ENCODE peak calls at places on chromosomes 4 and X, in ten cellular contexts. I is CD8-positive, alpha-beta T cell; U is psoas muscle; S is dorsolateral prefrontal cortex; H is CD4-positive, alpha-beta T cell; E is mesothelial cell of epicardium; Q is heart right ventricle; V is GM20000; P is PC-9; Y is upper lobe of right lung. O is an unnamed sample.

GRCh38 chrX:2134782-2135181 is 366.0 kb downstream of the DHRSX start:
- DNase-seq in I (no peak), U (no peak), S (no peak), H (no peak), E (no peak), Q (no peak), V (no peak), P (no peak), Y (no peak), O (no peak)

GRCh38 chrX:2614911-2615310 is 76.2 kb upstream of the CD99 start:
- DNase-seq in I (no peak), U (no peak), S (no peak), H (no peak), E (no peak), Q (peak; percentile 18), V (no peak), P (no peak), Y (no peak), O (no peak)

GRCh38 chr4:177047070-177047850 is 254.5 kb upstream of the VEGFC start:
- DNase-seq in I (no peak), U (peak; percentile 40), S (peak; percentile 28), H (peak; percentile 7), E (peak; percentile 77), Q (peak; percentile 60), V (peak; percentile 45), P (peak; percentile 54), Y (peak; percentile 67), O (no peak)

GRCh38 chr4:67713531-67714247 is 12.7 kb upstream of the UBA6 start:
- DNase-seq in I (no peak), U (no peak), S (no peak), H (no peak), E (no peak), Q (no peak), V (no peak), P (peak; percentile 26), Y (no peak), O (no peak)

GRCh38 chr4:14529653-14530052 is 472.6 kb upstream of the CPEB2 start:
- DNase-seq in I (no peak), U (no peak), S (no peak), H (no peak), E (no peak), Q (no peak), V (no peak), P (peak; percentile 5), Y (no peak), O (no peak)

GRCh38 chr4:137909910-137910309 is 332.2 kb downstream of the SLC7A11 start:
- DNase-seq in I (no peak), U (no peak), S (no peak), H (no peak), E (peak; percentile 69), Q (no peak), V (no peak), P (no peak), Y (peak; percentile 45), O (no peak)

GRCh38 chr4:168877779-168878491 is 132.1 kb downstream of the CBR4 start:
- DNase-seq in I (no peak), U (peak; percentile 59), S (peak; percentile 50), H (no peak), E (peak; percentile 42), Q (peak; percentile 36), V (peak; percentile 68), P (peak; percentile 49), Y (peak; percentile 86), O (peak; percentile 28)

GRCh38 chr4:147578057-147578476 is 39.1 kb upstream of the TMEM184C start:
- DNase-seq in I (no peak), U (no peak), S (no peak), H (no peak), E (no peak), Q (no peak), V (no peak), P (peak; percentile 87), Y (no peak), O (no peak)

GRCh38 chr4:111400736-111401135 is 744.5 kb upstream of the FAM241A start:
- DNase-seq in I (no peak), U (no peak), S (peak; percentile 5), H (no peak), E (no peak), Q (peak; percentile 46), V (no peak), P (no peak), Y (no peak), O (no peak)

GRCh38 chrX:30615229-30615628 is 37.7 kb upstream of the TASL start:
- DNase-seq in I (no peak), U (no peak), S (no peak), H (no peak), E (no peak), Q (no peak), V (no peak), P (no peak), Y (no peak), O (no peak)

GRCh38 chrX:77894921-77895886 is at the start of gene MAGT1:
- DNase-seq in I (peak; percentile 87), U (peak; percentile 89), S (peak; percentile 84), H (peak; percentile 83), E (peak; percentile 82), Q (peak; percentile 94), V (peak; percentile 77), P (peak; percentile 91), Y (peak; percentile 94), O (peak; percentile 25)

GRCh38 chrX:69896046-69896445 is 153.7 kb downstream of the AWAT2 start:
- DNase-seq in I (no peak), U (no peak), S (no peak), H (no peak), E (no peak), Q (no peak), V (no peak), P (no peak), Y (no peak), O (no peak)

GRCh38 chr4:3248811-3249661 is at the start of gene MSANTD1:
- DNase-seq in I (no peak), U (no peak), S (no peak), H (no peak), E (no peak), Q (no peak), V (no peak), P (no peak), Y (no peak), O (no peak)

GRCh38 chr4:152696764-152697250 is 17.0 kb upstream of the TMEM154 start:
- DNase-seq in I (peak; percentile 50), U (no peak), S (no peak), H (peak; percentile 12), E (no peak), Q (no peak), V (peak; percentile 84), P (peak; percentile 35), Y (no peak), O (no peak)

GRCh38 chr4:8495803-8496202 is 55.2 kb downstream of the TRMT44 start:
- DNase-seq in I (no peak), U (no peak), S (no peak), H (no peak), E (no peak), Q (no peak), V (no peak), P (no peak), Y (no peak), O (no peak)

GRCh38 chr4:31727030-31727429 is 1006.9 kb downstream of the PCDH7 start:
- DNase-seq in I (no peak), U (no peak), S (no peak), H (no peak), E (no peak), Q (no peak), V (no peak), P (no peak), Y (no peak), O (no peak)

GRCh38 chr4:184472540-184473264 is 1.6 kb downstream of the IRF2 start:
- DNase-seq in I (peak; percentile 60), U (peak; percentile 85), S (peak; percentile 58), H (peak; percentile 24), E (peak; percentile 77), Q (peak; percentile 81), V (peak; percentile 79), P (peak; percentile 81), Y (peak; percentile 94), O (no peak)
- TF ChIP-seq CTCF in I (no peak), U (peak; percentile 23), S (no peak), H (no peak), E (no peak), Q (no peak), V (no peak), P (no peak), Y (peak; percentile 21), O (no peak)

GRCh38 chr4:70935038-70935437 is 32.9 kb downstream of the MOB1B start:
- DNase-seq in I (no peak), U (no peak), S (no peak), H (no peak), E (no peak), Q (no peak), V (no peak), P (no peak), Y (no peak), O (no peak)
- TF ChIP-seq CTCF in I (no peak), U (no peak), S (no peak), H (no peak), E (no peak), Q (no peak), V (no peak), P (no peak), Y (no peak), O (no peak)

DNA sequence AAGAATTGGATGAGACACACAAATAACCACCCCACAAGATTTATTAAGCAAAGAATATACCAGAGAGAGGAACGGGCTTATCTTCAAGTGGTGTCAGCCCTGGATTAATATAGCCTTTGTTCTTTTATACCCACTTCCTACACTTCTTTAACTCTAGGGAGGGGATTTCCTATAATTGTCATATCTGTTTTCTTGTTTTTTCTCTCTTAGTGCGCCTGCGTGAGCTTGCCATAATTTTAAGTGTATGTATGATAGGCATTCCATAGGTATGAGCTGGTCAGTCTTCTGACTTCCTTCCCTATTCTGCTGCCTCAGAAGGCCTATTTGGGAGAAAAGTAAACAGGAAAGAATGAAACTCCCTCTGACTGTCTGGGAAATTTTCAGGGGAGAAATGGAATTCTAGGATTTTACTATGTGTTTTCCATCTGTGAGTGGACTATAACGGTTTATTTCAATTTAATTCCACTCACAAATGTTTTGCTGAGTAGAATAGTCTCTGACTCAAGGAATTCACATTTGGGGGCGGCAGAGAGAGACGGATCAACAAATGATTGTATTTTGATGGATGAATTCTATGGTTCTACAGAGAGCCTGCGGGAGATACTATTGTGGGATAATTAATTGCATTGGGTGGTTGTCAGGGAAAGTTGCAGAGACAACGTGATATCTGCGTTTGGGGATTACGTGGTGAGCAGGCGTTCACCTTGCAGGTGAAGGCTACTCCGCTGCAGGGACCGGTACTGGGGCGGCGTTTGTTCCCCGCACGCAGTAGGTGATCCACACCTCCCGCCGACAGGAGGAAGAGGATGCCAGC is 626 bp upstream of the CEP135 start:
- DNase-seq in I (no peak), U (no peak), S (no peak), H (no peak), E (peak; percentile 42), Q (no peak), V (peak; percentile 61), P (peak; percentile 18), Y (no peak), O (no peak)
- TF ChIP-seq CTCF in I (no peak), U (no peak), S (no peak), H (no peak), E (no peak), Q (no peak), V (no peak), P (no peak), Y (no peak), O (no peak)

DNA sequence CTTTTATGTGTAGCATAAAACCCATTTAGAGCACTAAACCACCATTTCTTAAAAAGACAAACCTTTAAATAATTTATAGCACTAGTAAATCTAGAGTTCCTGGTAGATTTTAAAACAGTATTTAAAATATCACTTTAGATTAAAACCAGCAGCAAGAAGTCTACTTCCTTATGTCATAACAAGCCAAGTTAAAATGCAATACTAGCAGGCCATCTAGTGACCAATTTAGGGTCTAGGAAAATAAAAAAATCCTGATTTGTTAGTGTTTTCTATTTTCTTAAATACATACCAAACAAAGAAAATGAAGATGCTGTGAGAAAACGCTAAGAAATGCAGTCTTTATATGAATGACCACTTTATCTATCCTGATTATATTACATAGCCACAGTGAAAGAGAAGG is 53.9 kb downstream of the PAPSS1 start:
- DNase-seq in I (no peak), U (no peak), S (no peak), H (no peak), E (no peak), Q (no peak), V (no peak), P (no peak), Y (no peak), O (no peak)
- TF ChIP-seq CTCF in I (no peak), U (peak; percentile 29), S (peak; percentile 67), H (no peak), E (peak; percentile 34), Q (no peak), V (no peak), P (peak; percentile 30), Y (peak; percentile 45), O (peak; percentile 59)